ENCODE peak calls at places on chromosomes 11 and 22, in five cellular contexts. One of them, this sample, is unnamed.

GRCh38 chr11:33263549-33263948 is 6.4 kb downstream of the HIPK3 start:
- DNase-seq in A172: no peak
- DNase-seq in 8988T: no peak
- DNase-seq in AG04449: no peak
- DNase-seq in K562: no peak
- DNase-seq in this sample: no peak

GRCh38 chr11:126114486-126115252 is 52.0 kb upstream of the CDON start:
- DNase-seq in 8988T: no peak
- DNase-seq in AG04449: no peak
- DNase-seq in K562: no peak
- DNase-seq in A172: no peak
- DNase-seq in this sample: no peak

GRCh38 chr11:130131957-130132850 is 27.4 kb upstream of the ST14 start:
- DNase-seq in K562: peak; percentile 57
- DNase-seq in AG04449: no peak
- DNase-seq in A172: peak; percentile 45
- DNase-seq in 8988T: peak; percentile 75
- DNase-seq in this sample: no peak

GRCh38 chr22:25206998-25207397 is 7.3 kb downstream of the CRYBB3 start:
- DNase-seq in 8988T: no peak
- DNase-seq in K562: no peak
- DNase-seq in AG04449: no peak
- DNase-seq in A172: no peak
- DNase-seq in this sample: no peak

GRCh38 chr22:20862540-20862939 is 3.7 kb downstream of the SNAP29 start:
- DNase-seq in A172: no peak
- DNase-seq in 8988T: no peak
- DNase-seq in K562: no peak
- DNase-seq in AG04449: no peak
- DNase-seq in this sample: no peak

GRCh38 chr11:64089915-64090810 is 54.4 kb downstream of the FLRT1 start:
- DNase-seq in K562: no peak
- DNase-seq in 8988T: no peak
- DNase-seq in AG04449: no peak
- DNase-seq in A172: peak; percentile 14
- DNase-seq in this sample: no peak

GRCh38 chr22:27990451-27990840 is 71.4 kb upstream of the PITPNB start:
- DNase-seq in 8988T: no peak
- DNase-seq in AG04449: no peak
- DNase-seq in K562: peak; percentile 46
- DNase-seq in A172: no peak
- DNase-seq in this sample: no peak

GRCh38 chr11:79546366-79546765 is 105.5 kb upstream of the TENM4 start:
- DNase-seq in AG04449: no peak
- DNase-seq in K562: no peak
- DNase-seq in 8988T: no peak
- DNase-seq in A172: no peak
- DNase-seq in this sample: no peak

GRCh38 chr11:119380160-119380815 is 1.2 kb downstream of the USP2 start:
- DNase-seq in 8988T: no peak
- DNase-seq in A172: no peak
- DNase-seq in AG04449: no peak
- DNase-seq in K562: no peak
- DNase-seq in this sample: no peak

GRCh38 chr22:28976588-28976987 is 85.0 kb downstream of the C22orf31 start:
- DNase-seq in K562: no peak
- DNase-seq in AG04449: peak; percentile 33
- DNase-seq in 8988T: no peak
- DNase-seq in A172: peak; percentile 57
- DNase-seq in this sample: no peak

GRCh38 chr11:112753706-112754105 is 207.5 kb upstream of the NCAM1 start:
- DNase-seq in K562: no peak
- DNase-seq in 8988T: no peak
- DNase-seq in AG04449: no peak
- DNase-seq in A172: no peak
- DNase-seq in this sample: no peak

GRCh38 chr11:14519692-14520085 is 497 bp downstream of the PSMA1 start:
- DNase-seq in 8988T: no peak
- DNase-seq in AG04449: no peak
- DNase-seq in A172: no peak
- DNase-seq in K562: no peak
- DNase-seq in this sample: no peak

GRCh38 chr11:72239296-72239848 is 4.6 kb downstream of the PHOX2A start:
- DNase-seq in A172: no peak
- DNase-seq in AG04449: no peak
- DNase-seq in 8988T: peak; percentile 79
- DNase-seq in K562: no peak
- DNase-seq in this sample: no peak

GRCh38 chr11:48169706-48170105 is 46.9 kb upstream of the OR4B1 start:
- DNase-seq in 8988T: no peak
- DNase-seq in K562: no peak
- DNase-seq in AG04449: no peak
- DNase-seq in A172: no peak
- DNase-seq in this sample: no peak

GRCh38 chr22:46577361-46578249 is 40.2 kb upstream of the CELSR1 start:
- DNase-seq in K562: peak; percentile 66
- DNase-seq in AG04449: no peak
- DNase-seq in 8988T: no peak
- DNase-seq in A172: no peak
- DNase-seq in this sample: no peak

GRCh38 chr11:2909145-2909914 is 19.9 kb downstream of the PHLDA2 start:
- DNase-seq in K562: no peak
- DNase-seq in AG04449: no peak
- DNase-seq in A172: no peak
- DNase-seq in 8988T: no peak
- DNase-seq in this sample: no peak

GRCh38 chr11:46906596-46906995 is 11.8 kb downstream of the LRP4 start:
- DNase-seq in 8988T: no peak
- DNase-seq in AG04449: no peak
- DNase-seq in A172: no peak
- DNase-seq in K562: no peak
- DNase-seq in this sample: no peak

GRCh38 chr22:19885841-19886592 is 31.3 kb upstream of the GNB1L start:
- DNase-seq in K562: no peak
- DNase-seq in AG04449: no peak
- DNase-seq in A172: no peak
- DNase-seq in 8988T: no peak
- DNase-seq in this sample: no peak

GRCh38 chr11:27319065-27319464 is 44.0 kb downstream of the CCDC34 start:
- DNase-seq in A172: peak; percentile 71
- DNase-seq in AG04449: peak; percentile 38
- DNase-seq in 8988T: no peak
- DNase-seq in K562: no peak
- DNase-seq in this sample: no peak

GRCh38 chr11:120335596-120335927 is 651 bp upstream of the ARHGEF12 start:
- DNase-seq in A172: no peak
- DNase-seq in 8988T: no peak
- DNase-seq in AG04449: no peak
- DNase-seq in K562: no peak
- DNase-seq in this sample: no peak

GRCh38 chr11:10696797-10697620 is 3.5 kb upstream of the IRAG1 start:
- DNase-seq in A172: no peak
- DNase-seq in 8988T: no peak
- DNase-seq in AG04449: no peak
- DNase-seq in K562: no peak
- DNase-seq in this sample: no peak

GRCh38 chr11:84212467-84213390 is 926.6 kb upstream of the CCDC90B start:
- DNase-seq in K562: no peak
- DNase-seq in AG04449: no peak
- DNase-seq in A172: peak; percentile 70
- DNase-seq in 8988T: no peak
- DNase-seq in this sample: no peak

GRCh38 chr11:62556872-62557631 is 10.4 kb upstream of the AHNAK start:
- DNase-seq in K562: no peak
- DNase-seq in 8988T: no peak
- DNase-seq in AG04449: no peak
- DNase-seq in A172: peak; percentile 58
- DNase-seq in this sample: no peak

GRCh38 chr11:27012254-27012921 is 18.5 kb downstream of the FIBIN start:
- DNase-seq in AG04449: no peak
- DNase-seq in A172: peak; percentile 42
- DNase-seq in K562: no peak
- DNase-seq in 8988T: no peak
- DNase-seq in this sample: no peak

GRCh38 chr11:61919113-61919840 is 1.9 kb upstream of the RAB3IL1 start:
- DNase-seq in K562: no peak
- DNase-seq in A172: no peak
- DNase-seq in AG04449: no peak
- DNase-seq in 8988T: peak; percentile 29
- DNase-seq in this sample: peak; percentile 3

GRCh38 chr11:33716236-33716635 is 15.6 kb upstream of the C11orf91 start:
- DNase-seq in 8988T: no peak
- DNase-seq in A172: no peak
- DNase-seq in AG04449: no peak
- DNase-seq in K562: peak; percentile 27
- DNase-seq in this sample: no peak

GRCh38 chr11:15920856-15921629 is 435.3 kb downstream of the SOX6 start:
- DNase-seq in AG04449: no peak
- DNase-seq in K562: no peak
- DNase-seq in A172: no peak
- DNase-seq in 8988T: no peak
- DNase-seq in this sample: no peak

GRCh38 chr11:67409781-67410368 is 5.6 kb upstream of the CARNS1 start:
- DNase-seq in AG04449: no peak
- DNase-seq in K562: peak; percentile 31
- DNase-seq in 8988T: no peak
- DNase-seq in A172: no peak
- DNase-seq in this sample: no peak

GRCh38 chr11:2448661-2449547 is 4.1 kb downstream of the KCNQ1 start:
- DNase-seq in A172: no peak
- DNase-seq in 8988T: no peak
- DNase-seq in AG04449: no peak
- DNase-seq in K562: no peak
- DNase-seq in this sample: no peak

GRCh38 chr22:34414467-34415440 is 494.5 kb upstream of the LARGE1 start:
- DNase-seq in K562: peak; percentile 13
- DNase-seq in 8988T: no peak
- DNase-seq in A172: peak; percentile 21
- DNase-seq in AG04449: no peak
- DNase-seq in this sample: peak; percentile 73

GRCh38 chr22:46373838-46374662 is 38.5 kb downstream of the TRMU start:
- DNase-seq in 8988T: no peak
- DNase-seq in AG04449: no peak
- DNase-seq in A172: peak; percentile 27
- DNase-seq in K562: no peak
- DNase-seq in this sample: no peak

GRCh38 chr22:39528681-39529486 is 3.7 kb downstream of the RPS19BP1 start:
- DNase-seq in A172: peak; percentile 65
- DNase-seq in 8988T: peak; percentile 71
- DNase-seq in AG04449: peak; percentile 60
- DNase-seq in K562: peak; percentile 54
- DNase-seq in this sample: peak; percentile 88

This sample was measured in progenitor cell of endocrine pancreas.